ENCODE peak calls at places on chromosomes 16 and 17, in nine cellular contexts. W is thoracic aorta, K is A549, L is fibroblast of pulmonary artery, Z is skeletal muscle cell, N is HFF-Myc, T is cardiac fibroblast, D is psoas muscle, B is aorta. O is an unnamed sample.

GRCh38 chr17:37720989-37721388 is 23.9 kb downstream of the HNF1B start:
- DNase-seq in W (no peak), K (no peak), L (no peak), Z (no peak), N (no peak), T (no peak), D (no peak), B (no peak), O (no peak)

GRCh38 chr16:81367821-81368220 is 53.1 kb downstream of the GAN start:
- DNase-seq in W (no peak), K (no peak), L (peak; percentile 29), Z (no peak), N (no peak), T (peak; percentile 29), D (no peak), B (no peak), O (no peak)

GRCh38 chr17:78305801-78306200 is 54.1 kb downstream of the SOCS3 start:
- DNase-seq in W (no peak), K (no peak), L (no peak), Z (no peak), N (no peak), T (no peak), D (no peak), B (no peak), O (no peak)

GRCh38 chr17:8163978-8164814 is 1.4 kb upstream of the VAMP2 start:
- DNase-seq in W (no peak), K (peak; percentile 76), L (peak; percentile 55), Z (no peak), N (no peak), T (no peak), D (peak; percentile 91), B (peak; percentile 85), O (peak; percentile 78)

GRCh38 chr16:88383401-88384221 is 852 bp downstream of the ZNF469 start:
- DNase-seq in W (no peak), K (peak; percentile 72), L (peak; percentile 31), Z (no peak), N (peak; percentile 29), T (peak; percentile 51), D (peak; percentile 72), B (peak; percentile 85), O (peak; percentile 82)

GRCh38 chr17:15414502-15415348 is 52.7 kb downstream of the CDRT4 start:
- DNase-seq in W (no peak), K (no peak), L (no peak), Z (no peak), N (no peak), T (no peak), D (peak; percentile 96), B (no peak), O (peak; percentile 46)

GRCh38 chr17:17999364-18000007 is 26.8 kb downstream of the DRC3 start:
- DNase-seq in W (no peak), K (no peak), L (no peak), Z (peak; percentile 31), N (no peak), T (no peak), D (peak; percentile 14), B (peak; percentile 41), O (peak; percentile 47)

GRCh38 chr17:18059283-18059682 is 20.1 kb downstream of the GID4 start:
- DNase-seq in W (no peak), K (no peak), L (no peak), Z (no peak), N (no peak), T (no peak), D (no peak), B (no peak), O (no peak)

GRCh38 chr16:78235168-78235800 is 135.8 kb downstream of the WWOX start:
- DNase-seq in W (peak; percentile 13), K (peak; percentile 68), L (peak; percentile 58), Z (peak; percentile 1), N (peak; percentile 4), T (peak; percentile 76), D (peak; percentile 60), B (peak; percentile 88), O (no peak)

GRCh38 chr16:11263737-11264136 is 5.4 kb downstream of the TNP2 start:
- DNase-seq in W (no peak), K (no peak), L (no peak), Z (no peak), N (no peak), T (no peak), D (no peak), B (no peak), O (no peak)

GRCh38 chr17:74954115-74954514 is 18.4 kb downstream of the OTOP3 start:
- DNase-seq in W (no peak), K (no peak), L (no peak), Z (no peak), N (no peak), T (no peak), D (no peak), B (no peak), O (no peak)

GRCh38 chr16:22229881-22230280 is 23.8 kb downstream of the EEF2K start:
- DNase-seq in W (no peak), K (no peak), L (no peak), Z (no peak), N (no peak), T (no peak), D (no peak), B (no peak), O (no peak)

GRCh38 chr17:45672301-45672700 is 111.8 kb upstream of the CRHR1 start:
- DNase-seq in W (no peak), K (no peak), L (no peak), Z (no peak), N (no peak), T (no peak), D (no peak), B (no peak), O (no peak)

GRCh38 chr16:79845006-79845733 is 244.6 kb upstream of the MAF start:
- DNase-seq in W (no peak), K (no peak), L (no peak), Z (no peak), N (no peak), T (no peak), D (no peak), B (no peak), O (no peak)

DNA sequence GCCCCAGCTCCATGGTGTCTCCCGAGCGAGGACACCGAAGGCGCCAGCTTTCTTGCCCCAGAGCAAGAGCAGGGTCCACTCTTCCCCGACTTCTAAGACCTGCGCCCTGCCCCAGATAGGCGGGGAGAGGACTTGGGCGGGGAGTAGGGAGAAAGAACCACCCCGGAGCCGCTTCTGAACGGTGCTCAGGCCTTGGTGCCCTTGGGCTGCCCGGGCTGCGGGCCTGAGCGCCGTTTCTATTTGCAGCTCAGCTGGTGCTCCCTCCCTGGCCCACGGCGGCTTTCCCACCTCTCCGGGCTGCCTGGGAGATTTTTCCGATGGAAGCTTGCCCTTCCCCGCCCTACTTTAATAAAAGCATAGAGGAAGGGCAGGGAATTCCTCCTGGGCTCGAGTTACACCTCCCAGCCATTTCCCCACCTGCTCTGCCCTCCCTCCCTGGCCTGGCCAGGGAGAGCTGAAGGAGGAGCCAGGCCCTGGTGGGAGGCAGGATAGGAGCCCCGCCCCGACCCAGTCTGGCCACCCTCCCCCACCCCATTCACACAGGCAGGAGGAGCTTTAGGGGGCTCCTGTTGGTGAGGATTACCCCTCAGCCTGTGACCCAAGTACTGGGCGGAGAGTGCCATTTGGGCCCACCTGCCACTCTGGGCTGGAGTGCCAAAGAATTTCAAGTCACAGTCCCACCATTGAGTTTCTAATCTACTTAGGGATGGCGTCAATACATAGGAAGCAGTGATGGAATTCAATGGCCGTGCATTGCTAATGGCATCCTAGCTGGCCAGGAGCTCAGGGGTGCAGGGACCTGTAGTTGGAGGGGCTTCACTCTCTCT is 2.0 kb downstream of the MMP15 start:
- DNase-seq in W (no peak), K (peak; percentile 71), L (no peak), Z (no peak), N (no peak), T (no peak), D (peak; percentile 70), B (peak; percentile 55), O (peak; percentile 57)
- H3K4me3 ChIP-seq in W (peak overlapping the region; percentile 91), K (peak overlapping the region; percentile 80), L (peak overlapping the region; percentile 10), Z (peak overlapping the region; percentile 62), N (no peak overlapping the region), T (peak overlapping the region; percentile 56), D (peak overlapping the region; percentile 78), B (peak overlapping the region; percentile 12), O (peak overlapping the region; percentile 49)

DNA sequence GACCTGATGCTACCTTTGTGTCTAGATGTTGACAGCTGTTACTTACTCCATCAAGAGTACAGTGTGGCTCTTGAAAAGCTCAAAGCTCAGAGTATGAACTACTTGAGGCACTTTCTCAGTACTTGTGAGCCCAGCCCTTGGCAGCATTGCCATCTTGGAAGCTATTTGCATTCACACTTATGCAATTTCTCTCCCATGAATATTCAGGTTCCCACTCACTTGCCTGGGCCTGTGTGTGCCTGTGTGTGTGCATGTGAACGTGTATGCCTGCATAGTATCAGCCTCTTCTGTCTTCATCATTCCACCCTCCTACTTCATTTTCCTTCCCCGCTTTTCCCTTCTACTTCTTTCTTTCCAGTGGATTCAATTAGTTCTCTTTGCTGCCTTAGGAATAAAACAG is 58.7 kb downstream of the HS3ST4 start:
- DNase-seq in W (no peak), K (no peak), L (no peak), Z (no peak), N (no peak), T (no peak), D (no peak), B (no peak), O (no peak)
- H3K4me3 ChIP-seq in W (no peak overlapping the region), K (no peak overlapping the region), L (no peak overlapping the region), Z (no peak overlapping the region), N (no peak overlapping the region), T (no peak overlapping the region), D (no peak overlapping the region), B (no peak overlapping the region), O (no peak overlapping the region)

GRCh38 chr16:62224810-62225209 is 188.6 kb upstream of the CDH8 start:
- DNase-seq in W (no peak), K (no peak), L (no peak), Z (no peak), N (no peak), T (no peak), D (no peak), B (no peak), O (no peak)

GRCh38 chr16:62225675-62226074 is 189.4 kb upstream of the CDH8 start:
- DNase-seq in W (no peak), K (peak; percentile 89), L (peak; percentile 9), Z (no peak), N (peak; percentile 0), T (peak; percentile 3), D (peak; percentile 61), B (peak; percentile 77), O (no peak)
- H3K4me3 ChIP-seq in W (no peak overlapping the region), K (peak overlapping the region; percentile 36), L (no peak overlapping the region), Z (no peak overlapping the region), N (no peak overlapping the region), T (no peak overlapping the region), D (no peak overlapping the region), B (no peak overlapping the region), O (no peak overlapping the region)

DNA sequence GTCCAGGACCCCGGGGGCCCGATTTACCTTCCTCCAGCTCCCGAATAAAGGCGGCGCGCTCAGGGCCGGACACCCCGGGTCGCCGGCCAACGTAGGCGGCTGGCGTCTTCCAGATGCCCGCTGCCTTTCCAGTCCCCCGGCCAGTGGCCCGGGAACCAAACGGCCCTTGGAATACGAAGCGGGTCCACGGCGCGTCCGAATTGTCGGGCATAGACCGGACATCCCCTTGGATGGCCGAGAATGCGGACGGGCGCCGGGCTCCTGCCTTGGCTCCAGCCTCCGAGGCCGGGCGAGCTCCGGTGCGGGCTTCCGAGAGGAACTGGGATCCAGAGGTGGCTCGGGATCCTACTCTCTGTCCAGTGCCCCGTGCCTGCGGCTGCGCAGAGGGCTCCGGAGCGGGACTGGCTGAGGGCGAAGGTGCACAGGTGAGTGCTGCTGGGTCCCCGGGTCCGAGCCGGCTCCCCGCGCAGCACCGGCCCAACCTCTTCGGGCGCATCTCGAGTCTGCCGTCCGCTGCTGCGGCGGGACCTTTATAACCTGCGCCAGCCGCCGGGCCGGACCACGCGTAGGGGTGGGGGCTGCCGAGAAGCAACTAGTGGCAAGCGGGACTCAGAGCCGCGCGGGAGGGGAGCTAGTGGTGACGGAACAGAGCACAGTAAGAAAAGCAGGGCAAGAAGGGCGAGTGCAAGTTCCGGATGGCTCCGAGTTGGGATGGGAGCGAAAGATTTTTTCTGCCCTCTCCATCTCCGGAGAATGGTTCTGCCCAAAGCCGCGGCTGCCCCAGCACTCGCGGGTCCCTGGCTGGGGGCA is at the start of gene HAP1:
- DNase-seq in W (no peak), K (peak; percentile 76), L (peak; percentile 21), Z (no peak), N (no peak), T (peak; percentile 35), D (no peak), B (peak; percentile 83), O (peak; percentile 16)
- H3K4me3 ChIP-seq in W (peak within 1 kb of the TSS; percentile 69), K (peak within 1 kb of the TSS; percentile 57), L (peak within 1 kb of the TSS; percentile 42), Z (peak within 1 kb of the TSS; percentile 37), N (peak within 1 kb of the TSS; percentile 34), T (peak within 1 kb of the TSS; percentile 38), D (peak within 1 kb of the TSS; percentile 65), B (peak within 1 kb of the TSS; percentile 5), O (peak within 1 kb of the TSS; percentile 44)

O was measured in foreskin fibroblast.